ENCODE peak calls at places on chromosome 19, in four cellular contexts. One of them, this sample, is unnamed. For H3K27me3, the result is how much of the 10 kb centered on the place peaks cover.

GRCh38 chr19:22807061-22807835 is 23.3 kb upstream of the ZNF99 start:
- DNase-seq in sigmoid colon: no peak
- DNase-seq in WERI-Rb-1: no peak
- DNase-seq in adrenal gland: no peak
- DNase-seq in this sample: no peak

GRCh38 chr19:49749055-49749716 is 13.9 kb downstream of the TSKS start:
- DNase-seq in sigmoid colon: no peak
- DNase-seq in WERI-Rb-1: no peak
- DNase-seq in adrenal gland: no peak
- DNase-seq in this sample: peak

GRCh38 chr19:13169769-13170168 is 19.6 kb downstream of the IER2 start:
- DNase-seq in sigmoid colon: no peak
- DNase-seq in WERI-Rb-1: no peak
- DNase-seq in adrenal gland: no peak
- DNase-seq in this sample: peak

GRCh38 chr19:55228015-55228391 is 560 bp downstream of the TMEM86B start:
- DNase-seq in sigmoid colon: no peak
- DNase-seq in WERI-Rb-1: no peak
- DNase-seq in adrenal gland: no peak
- DNase-seq in this sample: no peak

GRCh38 chr19:18599485-18599884 is 7.1 kb downstream of the CRLF1 start:
- DNase-seq in sigmoid colon: no peak
- DNase-seq in WERI-Rb-1: no peak
- DNase-seq in adrenal gland: no peak
- DNase-seq in this sample: no peak

GRCh38 chr19:15123900-15124299 is 16.7 kb downstream of the SYDE1 start:
- DNase-seq in sigmoid colon: peak
- DNase-seq in WERI-Rb-1: no peak
- DNase-seq in adrenal gland: peak
- DNase-seq in this sample: no peak

GRCh38 chr19:47156861-47157454 is 26.3 kb downstream of the SAE1 start:
- DNase-seq in sigmoid colon: no peak
- DNase-seq in WERI-Rb-1: no peak
- DNase-seq in adrenal gland: no peak
- DNase-seq in this sample: peak

GRCh38 chr19:40567750-40568494 is 8.8 kb upstream of the SHKBP1 start:
- DNase-seq in sigmoid colon: no peak
- DNase-seq in WERI-Rb-1: no peak
- DNase-seq in adrenal gland: no peak
- DNase-seq in this sample: no peak

GRCh38 chr19:41871573-41872383 is 5.3 kb upstream of the CD79A start:
- DNase-seq in sigmoid colon: peak
- DNase-seq in WERI-Rb-1: no peak
- DNase-seq in adrenal gland: no peak
- DNase-seq in this sample: no peak

GRCh38 chr19:51016798-51017683 is 2.5 kb downstream of the KLK10 start:
- DNase-seq in sigmoid colon: no peak
- DNase-seq in WERI-Rb-1: peak
- DNase-seq in adrenal gland: peak
- DNase-seq in this sample: peak

GRCh38 chr19:38675611-38676010 is 28.2 kb downstream of the ACTN4 start:
- DNase-seq in sigmoid colon: no peak
- DNase-seq in WERI-Rb-1: no peak
- DNase-seq in adrenal gland: no peak
- DNase-seq in this sample: no peak

GRCh38 chr19:51163257-51163656 is 21.2 kb downstream of the SIGLEC7 start:
- DNase-seq in sigmoid colon: no peak
- DNase-seq in WERI-Rb-1: no peak
- DNase-seq in adrenal gland: no peak
- DNase-seq in this sample: no peak

GRCh38 chr19:3844596-3844995 is 24.2 kb downstream of the ZFR2 start:
- DNase-seq in sigmoid colon: no peak
- DNase-seq in WERI-Rb-1: no peak
- DNase-seq in adrenal gland: no peak
- DNase-seq in this sample: no peak

GRCh38 chr19:58586131-58586765 is 13.1 kb upstream of the MZF1 start:
- DNase-seq in sigmoid colon: peak
- DNase-seq in WERI-Rb-1: no peak
- DNase-seq in adrenal gland: peak
- DNase-seq in this sample: no peak

GRCh38 chr19:42254083-42254849 is 662 bp downstream of the ERF start:
- DNase-seq in sigmoid colon: peak
- DNase-seq in WERI-Rb-1: peak
- DNase-seq in adrenal gland: peak
- DNase-seq in this sample: peak

GRCh38 chr19:43641333-43641732 is 1.7 kb upstream of the CADM4 start:
- DNase-seq in sigmoid colon: no peak
- DNase-seq in WERI-Rb-1: no peak
- DNase-seq in adrenal gland: no peak
- DNase-seq in this sample: no peak
- H3K4me3 ChIP-seq in sigmoid colon: no peak
- H3K4me3 ChIP-seq in WERI-Rb-1: no peak
- H3K4me3 ChIP-seq in adrenal gland: no peak
- H3K4me3 ChIP-seq in this sample: no peak

GRCh38 chr19:36876993-36877938 is 26.6 kb downstream of the ZNF345 start:
- DNase-seq in sigmoid colon: no peak
- DNase-seq in WERI-Rb-1: no peak
- DNase-seq in adrenal gland: no peak
- DNase-seq in this sample: peak
- H3K27ac ChIP-seq in sigmoid colon: no peak
- H3K27ac ChIP-seq in WERI-Rb-1: no peak
- H3K27ac ChIP-seq in adrenal gland: no peak
- H3K27ac ChIP-seq in this sample: no peak

GRCh38 chr19:29583196-29584006 is 22.7 kb upstream of the POP4 start:
- DNase-seq in sigmoid colon: no peak
- DNase-seq in WERI-Rb-1: no peak
- DNase-seq in adrenal gland: no peak
- DNase-seq in this sample: no peak
- H3K27me3 ChIP-seq in sigmoid colon: under half
- H3K27me3 ChIP-seq in WERI-Rb-1: half or more
- H3K27me3 ChIP-seq in adrenal gland: under half
- H3K27me3 ChIP-seq in this sample: under half

GRCh38 chr19:16139752-16140151 is 3.7 kb upstream of the HSH2D start:
- DNase-seq in sigmoid colon: no peak
- DNase-seq in WERI-Rb-1: no peak
- DNase-seq in adrenal gland: no peak
- DNase-seq in this sample: no peak
- H3K4me3 ChIP-seq in sigmoid colon: no peak
- H3K4me3 ChIP-seq in WERI-Rb-1: no peak
- H3K4me3 ChIP-seq in adrenal gland: no peak
- H3K4me3 ChIP-seq in this sample: no peak

DNA sequence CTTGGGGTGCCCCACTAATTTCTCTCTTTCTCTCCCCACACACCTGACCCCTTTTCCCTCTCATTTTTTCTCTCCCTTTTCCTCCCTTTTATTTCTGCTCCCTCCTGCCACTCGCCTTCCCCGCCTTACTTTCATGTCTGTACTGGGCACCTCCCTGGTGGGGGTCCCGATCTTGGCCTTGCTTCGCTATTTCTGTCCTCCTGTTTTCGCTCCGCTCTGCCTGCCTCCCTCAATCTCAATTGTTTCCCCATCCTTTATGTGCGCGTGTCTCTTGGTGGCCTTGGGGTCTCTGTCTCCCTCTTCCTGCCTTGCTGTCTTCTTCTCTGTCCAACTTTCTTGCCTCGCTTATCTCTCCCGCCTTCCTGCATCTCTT is 3.8 kb downstream of the GRIN2D start:
- DNase-seq in sigmoid colon: no peak
- DNase-seq in WERI-Rb-1: no peak
- DNase-seq in adrenal gland: no peak
- DNase-seq in this sample: no peak
- H3K27ac ChIP-seq in sigmoid colon: no peak
- H3K27ac ChIP-seq in WERI-Rb-1: no peak
- H3K27ac ChIP-seq in adrenal gland: no peak
- H3K27ac ChIP-seq in this sample: no peak

DNA sequence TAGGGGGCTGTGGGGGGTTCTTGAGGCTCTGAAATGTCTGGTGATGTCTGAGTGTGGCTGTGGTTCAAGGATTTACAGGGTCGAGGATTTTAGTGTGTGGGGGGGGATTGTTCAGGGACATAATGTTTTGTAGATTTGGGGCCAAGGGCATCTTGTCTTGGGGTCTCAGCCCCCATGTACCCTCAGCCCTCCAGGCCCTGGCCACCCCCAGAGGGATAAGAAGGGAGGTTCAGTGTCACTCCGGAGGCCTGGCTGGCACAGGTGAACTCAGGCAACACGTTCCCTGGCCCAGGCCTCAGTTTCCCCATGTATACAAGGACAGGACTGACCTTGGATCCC is 2.4 kb upstream of the APC2 start:
- DNase-seq in sigmoid colon: no peak
- DNase-seq in WERI-Rb-1: no peak
- DNase-seq in adrenal gland: no peak
- DNase-seq in this sample: no peak
- H3K27me3 ChIP-seq in sigmoid colon: half or more
- H3K27me3 ChIP-seq in WERI-Rb-1: under half
- H3K27me3 ChIP-seq in adrenal gland: half or more
- H3K27me3 ChIP-seq in this sample: under half

GRCh38 chr19:10290439-10290875 is 705 bp downstream of the ICAM5 start:
- DNase-seq in sigmoid colon: no peak
- DNase-seq in WERI-Rb-1: no peak
- DNase-seq in adrenal gland: no peak
- DNase-seq in this sample: no peak

GRCh38 chr19:10290876-10291553 is 1.3 kb downstream of the ICAM5 start:
- DNase-seq in sigmoid colon: no peak
- DNase-seq in WERI-Rb-1: peak
- DNase-seq in adrenal gland: peak
- DNase-seq in this sample: peak

GRCh38 chr19:10288662-10289166 is 1.0 kb upstream of the ICAM5 start:
- DNase-seq in sigmoid colon: no peak
- DNase-seq in WERI-Rb-1: peak
- DNase-seq in adrenal gland: no peak
- DNase-seq in this sample: no peak

GRCh38 chr19:10289167-10289835 is 451 bp upstream of the ICAM5 start:
- DNase-seq in sigmoid colon: no peak
- DNase-seq in WERI-Rb-1: peak
- DNase-seq in adrenal gland: no peak
- DNase-seq in this sample: no peak

DNA sequence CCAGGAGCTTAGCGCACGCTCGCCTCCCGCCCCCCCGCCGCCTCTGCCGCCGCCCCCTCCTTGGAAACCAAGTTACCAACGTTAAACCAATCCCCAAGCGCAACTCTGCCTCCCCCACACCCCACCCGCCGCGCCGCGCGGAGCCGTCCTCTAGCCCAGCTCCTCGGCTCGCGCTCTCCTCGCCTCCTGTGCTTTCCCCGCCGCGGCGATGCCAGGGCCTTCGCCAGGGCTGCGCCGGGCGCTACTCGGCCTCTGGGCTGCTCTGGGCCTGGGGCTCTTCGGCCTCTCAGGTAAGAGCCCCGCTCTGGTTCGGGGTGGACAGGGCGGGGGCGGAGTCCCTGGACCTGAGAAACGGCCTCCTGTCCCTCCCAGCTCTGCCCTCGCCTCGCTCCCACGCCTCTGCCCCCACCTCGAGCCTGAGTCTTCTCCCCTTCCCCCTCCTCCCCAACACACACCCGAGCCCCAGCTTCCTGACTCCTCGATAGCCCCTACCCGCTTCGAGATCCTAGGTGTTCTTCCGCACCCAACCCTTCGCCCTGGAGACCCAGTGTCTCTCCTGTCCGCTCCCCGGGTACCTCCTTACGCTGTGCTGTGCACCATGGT is at the start of gene ICAM5:
- DNase-seq in sigmoid colon: no peak
- DNase-seq in WERI-Rb-1: peak
- DNase-seq in adrenal gland: no peak
- DNase-seq in this sample: no peak
- H3K4me3 ChIP-seq in sigmoid colon: no peak
- H3K4me3 ChIP-seq in WERI-Rb-1: peak
- H3K4me3 ChIP-seq in adrenal gland: peak
- H3K4me3 ChIP-seq in this sample: no peak

GRCh38 chr19:44590245-44591059 is 22.9 kb upstream of the IGSF23 start:
- DNase-seq in sigmoid colon: no peak
- DNase-seq in WERI-Rb-1: no peak
- DNase-seq in adrenal gland: no peak
- DNase-seq in this sample: no peak

GRCh38 chr19:44587863-44588752 is 25.3 kb upstream of the IGSF23 start:
- DNase-seq in sigmoid colon: no peak
- DNase-seq in WERI-Rb-1: no peak
- DNase-seq in adrenal gland: no peak
- DNase-seq in this sample: no peak

GRCh38 chr19:44592451-44592890 is 20.9 kb upstream of the IGSF23 start:
- DNase-seq in sigmoid colon: no peak
- DNase-seq in WERI-Rb-1: no peak
- DNase-seq in adrenal gland: no peak
- DNase-seq in this sample: no peak

GRCh38 chr19:44585371-44586141 is 27.8 kb upstream of the IGSF23 start:
- DNase-seq in sigmoid colon: no peak
- DNase-seq in WERI-Rb-1: no peak
- DNase-seq in adrenal gland: no peak
- DNase-seq in this sample: no peak

DNA sequence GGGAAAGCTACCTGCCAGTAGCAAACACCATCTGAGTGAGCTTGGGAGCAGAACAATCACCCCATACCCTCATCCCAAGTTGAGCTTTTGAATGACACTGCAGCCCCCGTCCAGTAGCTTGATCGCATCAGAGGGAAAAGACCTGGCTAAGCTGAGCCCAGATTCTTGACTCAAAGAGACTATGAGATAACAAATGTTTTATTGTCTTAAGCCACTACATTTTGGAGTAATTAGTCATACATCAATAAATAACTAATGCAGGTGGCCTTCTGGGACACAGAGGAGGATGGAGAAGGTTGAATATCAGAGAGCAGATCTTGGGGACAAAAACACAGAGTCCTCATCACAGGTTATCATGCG is 24.6 kb upstream of the IGSF23 start:
- DNase-seq in sigmoid colon: no peak
- DNase-seq in WERI-Rb-1: no peak
- DNase-seq in adrenal gland: no peak
- DNase-seq in this sample: no peak
- H3K27ac ChIP-seq in sigmoid colon: no peak
- H3K27ac ChIP-seq in WERI-Rb-1: no peak
- H3K27ac ChIP-seq in adrenal gland: no peak
- H3K27ac ChIP-seq in this sample: no peak

This sample was measured in SJCRH30.